ENCODE peak calls at places on chromosomes 5 and 9, in nine cellular contexts. M is uterus; Z is left lung; J is CD4-positive, CD25-positive, alpha-beta regulatory T cell; P is endodermal cell; H is fibroblast of lung; S is psoas muscle; U is GM23338; D is thyroid gland. C is an unnamed sample.

GRCh38 chr9:35962126-35962906 is 4.4 kb upstream of the OR2S2 start:
- DNase-seq in M (peak; percentile 46), Z (no peak), J (no peak), P (peak; percentile 88), H (peak; percentile 72), S (no peak), U (peak; percentile 69), D (peak; percentile 35), C (no peak)

GRCh38 chr9:112002131-112002846 is 105.7 kb downstream of the UGCG start:
- DNase-seq in M (no peak), Z (no peak), J (peak; percentile 90), P (peak; percentile 22), H (no peak), S (no peak), U (no peak), D (no peak), C (no peak)

GRCh38 chr5:163347671-163348070 is 89.7 kb upstream of the CCNG1 start:
- DNase-seq in M (no peak), Z (no peak), J (peak; percentile 69), P (peak; percentile 80), H (peak; percentile 76), S (no peak), U (peak; percentile 84), D (peak; percentile 30), C (peak; percentile 91)

GRCh38 chr5:25544652-25545249 is 900.0 kb upstream of the CDH10 start:
- DNase-seq in M (no peak), Z (no peak), J (peak; percentile 5), P (peak; percentile 84), H (no peak), S (no peak), U (peak; percentile 89), D (no peak), C (no peak)

GRCh38 chr5:145479271-145479670 is 355.9 kb downstream of the PRELID2 start:
- DNase-seq in M (no peak), Z (no peak), J (no peak), P (no peak), H (no peak), S (no peak), U (peak; percentile 29), D (no peak), C (no peak)

GRCh38 chr5:52998552-52999313 is 9.6 kb downstream of the ITGA2 start:
- DNase-seq in M (no peak), Z (no peak), J (no peak), P (no peak), H (no peak), S (no peak), U (no peak), D (no peak), C (no peak)

GRCh38 chr5:143201589-143201988 is 201.9 kb downstream of the NR3C1 start:
- DNase-seq in M (no peak), Z (no peak), J (no peak), P (no peak), H (peak; percentile 91), S (no peak), U (no peak), D (no peak), C (no peak)

GRCh38 chr9:129557192-129558036 is 63.5 kb downstream of the C9orf50 start:
- DNase-seq in M (no peak), Z (peak; percentile 15), J (no peak), P (peak; percentile 99), H (peak; percentile 74), S (no peak), U (peak; percentile 99), D (peak; percentile 81), C (no peak)

GRCh38 chr5:180831139-180832080 is 28.8 kb upstream of the MGAT1 start:
- DNase-seq in M (peak; percentile 87), Z (peak; percentile 99), J (peak; percentile 83), P (peak; percentile 89), H (peak; percentile 70), S (peak; percentile 92), U (peak; percentile 82), D (peak; percentile 86), C (no peak)

GRCh38 chr5:72817076-72817476 is 615 bp downstream of the TNPO1 start:
- DNase-seq in M (peak; percentile 49), Z (peak; percentile 90), J (peak; percentile 43), P (peak; percentile 84), H (peak; percentile 83), S (peak; percentile 77), U (peak; percentile 68), D (peak; percentile 72), C (no peak)

GRCh38 chr9:5688109-5688508 is 59.2 kb downstream of the RIC1 start:
- DNase-seq in M (no peak), Z (no peak), J (no peak), P (no peak), H (peak; percentile 39), S (no peak), U (no peak), D (peak; percentile 48), C (peak; percentile 6)

GRCh38 chr5:15249152-15249551 is 250.8 kb upstream of the FBXL7 start:
- DNase-seq in M (no peak), Z (no peak), J (no peak), P (no peak), H (peak; percentile 75), S (no peak), U (no peak), D (no peak), C (no peak)

GRCh38 chr5:120240716-120241115 is 223.4 kb upstream of the PRR16 start:
- DNase-seq in M (no peak), Z (no peak), J (no peak), P (no peak), H (no peak), S (no peak), U (no peak), D (no peak), C (no peak)

GRCh38 chr5:98308231-98308630 is 465.2 kb upstream of the RGMB start:
- DNase-seq in M (no peak), Z (no peak), J (no peak), P (no peak), H (no peak), S (no peak), U (no peak), D (no peak), C (no peak)

GRCh38 chr9:78786794-78787193 is 489.9 kb downstream of the PSAT1 start:
- DNase-seq in M (no peak), Z (no peak), J (no peak), P (no peak), H (peak; percentile 1), S (no peak), U (no peak), D (no peak), C (no peak)

GRCh38 chr5:13695076-13695712 is 249.3 kb downstream of the DNAH5 start:
- DNase-seq in M (no peak), Z (no peak), J (no peak), P (no peak), H (no peak), S (no peak), U (no peak), D (no peak), C (no peak)

GRCh38 chr5:41399840-41400239 is 110.6 kb downstream of the PLCXD3 start:
- DNase-seq in M (no peak), Z (no peak), J (no peak), P (no peak), H (no peak), S (no peak), U (no peak), D (no peak), C (no peak)

DNA sequence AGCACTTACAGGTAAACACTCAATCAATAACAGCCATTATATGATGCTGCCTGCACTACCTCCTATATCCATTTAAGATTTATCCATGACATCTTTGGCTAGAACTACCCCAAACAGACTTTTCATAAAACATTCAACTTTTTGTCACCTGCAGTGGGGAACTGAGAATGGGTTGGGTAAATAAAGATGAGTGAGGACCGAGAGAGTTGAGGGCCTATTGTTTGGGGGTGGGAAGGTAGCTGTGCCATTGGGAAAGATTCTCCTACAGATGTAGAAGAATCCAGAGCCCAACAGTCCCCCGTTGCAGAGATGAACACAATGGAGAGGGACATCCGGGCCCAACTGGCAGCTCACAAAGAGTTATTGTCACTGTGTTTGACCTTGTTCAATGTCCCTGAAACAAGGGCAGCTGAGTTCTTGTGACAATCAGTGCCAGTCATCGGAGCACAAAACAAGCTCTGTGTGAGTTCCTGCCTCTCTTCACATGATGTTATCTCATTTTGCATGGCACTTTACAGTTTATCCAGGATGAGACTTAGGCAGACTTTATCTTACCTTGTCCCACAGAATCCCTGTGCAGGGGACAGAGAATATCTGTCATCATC is 11.5 kb upstream of the SLC31A2 start:
- DNase-seq in M (no peak), Z (no peak), J (no peak), P (no peak), H (no peak), S (no peak), U (no peak), D (no peak), C (no peak)
- H3K36me3 ChIP-seq in M (no peaks in the 10 kb centered on the region), Z (no peaks in the 10 kb centered on the region), J (no peaks in the 10 kb centered on the region), P (no peaks in the 10 kb centered on the region), H (no peaks in the 10 kb centered on the region), S (no peaks in the 10 kb centered on the region), U (no peaks in the 10 kb centered on the region), D (no peaks in the 10 kb centered on the region), C (no peaks in the 10 kb centered on the region)

GRCh38 chr9:734831-735511 is 106.5 kb upstream of the DMRT1 start:
- DNase-seq in M (peak; percentile 33), Z (no peak), J (no peak), P (no peak), H (peak; percentile 98), S (no peak), U (no peak), D (no peak), C (no peak)
- H3K36me3 ChIP-seq in M (no peaks in the 10 kb centered on the region), Z (peaks cover 57% of the 10 kb centered on the region), J (peaks cover 16% of the 10 kb centered on the region), P (peaks cover 31% of the 10 kb centered on the region), H (peaks cover 4% of the 10 kb centered on the region), S (peaks cover 8% of the 10 kb centered on the region), U (peaks cover 21% of the 10 kb centered on the region), D (peaks cover 31% of the 10 kb centered on the region), C (peaks cover 80% of the 10 kb centered on the region)

GRCh38 chr9:128105538-128106175 is 21.9 kb downstream of the PTGES2 start:
- DNase-seq in M (no peak), Z (peak; percentile 53), J (no peak), P (no peak), H (no peak), S (peak; percentile 50), U (no peak), D (no peak), C (no peak)
- H3K36me3 ChIP-seq in M (no peaks in the 10 kb centered on the region), Z (peaks cover 91% of the 10 kb centered on the region), J (peaks cover 70% of the 10 kb centered on the region), P (peaks cover 59% of the 10 kb centered on the region), H (peaks cover 61% of the 10 kb centered on the region), S (peaks cover 2% of the 10 kb centered on the region), U (peaks cover 5% of the 10 kb centered on the region), D (peaks cover 53% of the 10 kb centered on the region), C (peaks cover 60% of the 10 kb centered on the region)

DNA sequence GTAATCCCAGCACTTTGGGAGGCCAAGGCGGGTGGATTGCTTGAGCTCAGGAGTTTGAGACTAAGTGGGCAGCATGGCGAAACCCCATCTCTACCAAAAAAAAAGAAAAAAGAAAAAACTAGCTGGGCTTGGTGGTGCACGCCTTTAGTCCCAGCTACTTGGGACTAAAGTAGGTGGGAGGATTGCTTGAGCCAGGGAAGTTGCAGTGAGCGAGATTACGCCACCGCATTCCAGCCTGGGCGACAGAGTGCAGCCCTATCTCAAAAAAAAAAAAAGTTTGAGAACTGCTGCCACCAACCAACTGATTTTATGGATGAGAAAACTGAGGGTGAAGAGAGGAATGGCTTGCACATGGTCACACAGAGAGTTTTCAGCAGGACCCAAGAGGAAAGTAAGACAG is 175.1 kb downstream of the DOCK8 start:
- DNase-seq in M (no peak), Z (no peak), J (no peak), P (no peak), H (no peak), S (no peak), U (no peak), D (no peak), C (no peak)
- H3K36me3 ChIP-seq in M (no peaks in the 10 kb centered on the region), Z (peaks cover 97% of the 10 kb centered on the region), J (peaks cover 94% of the 10 kb centered on the region), P (no peaks in the 10 kb centered on the region), H (no peaks in the 10 kb centered on the region), S (no peaks in the 10 kb centered on the region), U (no peaks in the 10 kb centered on the region), D (no peaks in the 10 kb centered on the region), C (no peaks in the 10 kb centered on the region)

C was measured in SK-N-MC.